ENCODE peak calls at places on chromosomes 11 and 22, in five cellular contexts. Z is esophagus squamous epithelium, I is transverse colon, R is heart left ventricle, P is HCT116. F is an unnamed sample.

GRCh38 chr11:68036717-68037239 is 2.0 kb upstream of the TCIRG1 start:
- DNase-seq in Z (no peak), P (no peak), I (peak; percentile 65), R (peak; percentile 68), F (no peak)

GRCh38 chr11:27209562-27210005 is 153.4 kb downstream of the CCDC34 start:
- DNase-seq in R (peak; percentile 21), P (peak; percentile 40), I (no peak), Z (no peak), F (peak; percentile 94)

GRCh38 chr11:60913793-60914619 is at the start of gene TMEM109:
- DNase-seq in I (peak; percentile 90), R (peak; percentile 90), Z (no peak), P (peak; percentile 73), F (peak; percentile 87)

GRCh38 chr22:49296561-49296960 is 531.1 kb downstream of the BRD1 start:
- DNase-seq in I (no peak), Z (no peak), R (no peak), P (no peak), F (no peak)

GRCh38 chr22:50311606-50312351 is 4.3 kb upstream of the PLXNB2 start:
- DNase-seq in I (no peak), Z (no peak), P (no peak), R (peak; percentile 19), F (no peak)

GRCh38 chr11:61730222-61730994 is 22.0 kb upstream of the MYRF start:
- DNase-seq in R (no peak), I (no peak), P (peak; percentile 87), Z (no peak), F (peak; percentile 65)

GRCh38 chr11:35364101-35364780 is 55.1 kb downstream of the SLC1A2 start:
- DNase-seq in Z (no peak), R (peak; percentile 55), P (peak; percentile 29), I (peak; percentile 35), F (peak; percentile 74)

GRCh38 chr11:112219476-112220232 is 6.6 kb upstream of the PTS start:
- DNase-seq in R (peak; percentile 28), Z (no peak), P (peak; percentile 71), I (peak; percentile 20), F (peak; percentile 39)

GRCh38 chr11:86069408-86070086 is 663 bp upstream of the PICALM start:
- DNase-seq in I (peak; percentile 26), R (peak; percentile 71), P (peak; percentile 54), Z (no peak), F (peak; percentile 86)

GRCh38 chr22:42434748-42435425 is 2.7 kb upstream of the NFAM1 start:
- DNase-seq in R (no peak), Z (no peak), I (no peak), P (no peak), F (no peak)

GRCh38 chr22:40015346-40015976 is 20.7 kb downstream of the FAM83F start:
- DNase-seq in R (no peak), Z (no peak), I (no peak), P (no peak), F (no peak)

GRCh38 chr11:95291946-95292345 is 60.9 kb upstream of the SESN3 start:
- DNase-seq in P (no peak), R (no peak), I (peak; percentile 15), Z (no peak), F (no peak)

GRCh38 chr11:122201126-122201525 is 85.1 kb upstream of the BLID start:
- DNase-seq in P (no peak), Z (no peak), I (no peak), R (no peak), F (no peak)

GRCh38 chr11:1628506-1629325 is 859 bp upstream of the KRTAP5-5 start:
- DNase-seq in Z (no peak), I (peak; percentile 64), R (peak; percentile 52), P (no peak), F (peak; percentile 44)

GRCh38 chr11:6273188-6273587 is 13.6 kb downstream of the CCKBR start:
- DNase-seq in P (no peak), I (no peak), Z (no peak), R (no peak), F (no peak)

GRCh38 chr11:14148653-14149273 is 186.2 kb downstream of the SPON1 start:
- DNase-seq in P (peak; percentile 29), I (no peak), Z (no peak), R (no peak), F (peak; percentile 10)

GRCh38 chr11:101348786-101349185 is 219.2 kb upstream of the PGR start:
- DNase-seq in Z (no peak), I (no peak), P (no peak), R (no peak), F (no peak)

GRCh38 chr11:107477820-107478219 is 20.2 kb upstream of the CWF19L2 start:
- DNase-seq in P (no peak), I (no peak), R (no peak), Z (no peak), F (no peak)

GRCh38 chr11:82842019-82842418 is 58.2 kb downstream of the PRCP start:
- DNase-seq in Z (no peak), I (no peak), P (no peak), R (peak; percentile 6), F (no peak)

GRCh38 chr11:33376331-33377099 is 119.3 kb downstream of the HIPK3 start:
- DNase-seq in R (no peak), Z (no peak), I (no peak), P (no peak), F (no peak)

GRCh38 chr11:125199915-125200314 is 35.4 kb downstream of the PKNOX2 start:
- DNase-seq in P (no peak), R (no peak), Z (no peak), I (no peak), F (no peak)

GRCh38 chr22:18954333-18954732 is 18.2 kb upstream of the PRODH start:
- DNase-seq in P (no peak), I (peak; percentile 57), Z (no peak), R (peak; percentile 51), F (peak; percentile 22)

DNA sequence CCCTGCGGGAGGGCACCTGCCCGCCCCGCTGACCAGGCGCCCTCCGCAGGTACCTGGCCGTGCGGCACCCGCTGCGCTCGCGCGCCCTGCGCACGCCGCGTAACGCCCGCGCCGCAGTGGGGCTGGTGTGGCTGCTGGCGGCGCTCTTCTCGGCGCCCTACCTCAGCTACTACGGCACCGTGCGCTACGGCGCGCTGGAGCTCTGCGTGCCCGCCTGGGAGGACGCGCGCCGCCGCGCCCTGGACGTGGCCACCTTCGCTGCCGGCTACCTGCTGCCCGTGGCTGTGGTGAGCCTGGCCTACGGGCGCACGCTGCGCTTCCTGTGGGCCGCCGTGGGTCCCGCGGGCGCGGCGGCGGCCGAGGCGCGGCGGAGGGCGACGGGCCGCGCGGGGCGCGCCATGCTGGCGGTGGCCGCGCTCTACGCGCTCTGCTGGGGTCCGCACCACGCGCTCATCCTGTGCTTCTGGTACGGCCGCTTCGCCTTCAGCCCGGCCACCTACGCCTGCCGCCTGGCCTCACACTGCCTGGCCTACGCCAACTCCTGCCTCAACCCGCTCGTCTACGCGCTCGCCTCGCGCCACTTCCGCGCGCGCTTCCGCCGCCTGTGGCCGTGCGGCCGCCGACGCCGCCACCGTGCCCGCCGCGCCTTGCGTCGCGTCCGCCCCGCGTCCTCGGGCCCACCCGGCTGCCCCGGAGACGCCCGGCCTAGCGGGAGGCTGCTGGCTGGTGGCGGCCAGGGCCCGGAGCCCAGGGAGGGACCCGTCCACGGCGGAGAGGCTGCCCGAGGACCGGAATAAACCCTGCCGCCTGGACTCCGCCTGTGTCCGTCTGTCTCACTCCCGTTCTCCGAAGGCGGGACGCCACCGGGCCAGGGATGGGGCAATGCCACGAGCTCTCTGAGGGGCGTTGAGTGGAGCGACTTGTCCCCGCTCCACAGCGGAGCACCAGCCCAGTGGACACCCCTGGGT is 1.8 kb downstream of the GALR3 start:
- DNase-seq in R (no peak), Z (no peak), I (no peak), P (no peak), F (no peak)
- TF ChIP-seq POLR2A in R (no peak), Z (no peak), I (no peak), P (no peak), F (no peak)

GRCh38 chr11:47641585-47642098 is 717 bp downstream of the MTCH2 start:
- DNase-seq in R (no peak), I (no peak), P (no peak), Z (no peak), F (no peak)

GRCh38 chr11:47645500-47645899 is 3.1 kb upstream of the MTCH2 start:
- DNase-seq in P (no peak), R (no peak), I (no peak), Z (no peak), F (no peak)

GRCh38 chr11:47646019-47646418 is 3.7 kb upstream of the MTCH2 start:
- DNase-seq in P (no peak), I (no peak), R (no peak), Z (no peak), F (no peak)

GRCh38 chr11:47642099-47642855 is at the start of gene MTCH2:
- DNase-seq in I (peak; percentile 97), Z (peak; percentile 72), P (peak; percentile 91), R (peak; percentile 96), F (peak; percentile 96)
- TF ChIP-seq POLR2A in I (peak; percentile 83), Z (no peak), P (peak; percentile 97), R (peak; percentile 65), F (peak; percentile 98)

DNA sequence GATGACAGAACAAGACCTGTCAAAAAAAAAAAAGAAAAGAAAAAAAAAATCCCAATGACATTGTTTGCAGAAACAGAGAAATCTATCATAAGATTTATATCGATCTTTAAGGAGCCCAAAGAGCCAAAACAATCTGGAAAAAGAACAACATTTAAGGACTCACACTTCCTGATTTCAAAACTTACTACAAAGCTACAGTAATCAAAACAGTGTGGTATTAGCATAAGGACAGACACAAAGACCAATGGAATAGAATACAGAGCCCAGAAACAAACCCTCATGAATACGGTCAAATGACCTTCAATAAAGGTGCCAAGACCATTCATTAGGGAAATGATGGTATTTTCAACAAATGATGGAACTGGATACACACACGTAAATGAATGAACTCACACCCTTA is 12.2 kb downstream of the ARVCF start:
- DNase-seq in I (no peak), P (no peak), R (no peak), Z (no peak), F (no peak)
- TF ChIP-seq POLR2A in I (no peak), P (no peak), R (no peak), Z (no peak), F (no peak)

GRCh38 chr11:114059278-114059983 is at the start of gene ZBTB16:
- DNase-seq in R (peak; percentile 92), I (peak; percentile 88), Z (no peak), P (no peak), F (no peak)

GRCh38 chr11:114057605-114058004 is 1.9 kb upstream of the ZBTB16 start:
- DNase-seq in R (no peak), P (no peak), I (no peak), Z (no peak), F (no peak)

GRCh38 chr11:114057147-114057546 is 2.4 kb upstream of the ZBTB16 start:
- DNase-seq in I (peak; percentile 49), Z (no peak), P (no peak), R (no peak), F (no peak)

GRCh38 chr11:114058871-114059277 is 637 bp upstream of the ZBTB16 start:
- DNase-seq in R (no peak), I (peak; percentile 51), Z (no peak), P (no peak), F (no peak)

DNA sequence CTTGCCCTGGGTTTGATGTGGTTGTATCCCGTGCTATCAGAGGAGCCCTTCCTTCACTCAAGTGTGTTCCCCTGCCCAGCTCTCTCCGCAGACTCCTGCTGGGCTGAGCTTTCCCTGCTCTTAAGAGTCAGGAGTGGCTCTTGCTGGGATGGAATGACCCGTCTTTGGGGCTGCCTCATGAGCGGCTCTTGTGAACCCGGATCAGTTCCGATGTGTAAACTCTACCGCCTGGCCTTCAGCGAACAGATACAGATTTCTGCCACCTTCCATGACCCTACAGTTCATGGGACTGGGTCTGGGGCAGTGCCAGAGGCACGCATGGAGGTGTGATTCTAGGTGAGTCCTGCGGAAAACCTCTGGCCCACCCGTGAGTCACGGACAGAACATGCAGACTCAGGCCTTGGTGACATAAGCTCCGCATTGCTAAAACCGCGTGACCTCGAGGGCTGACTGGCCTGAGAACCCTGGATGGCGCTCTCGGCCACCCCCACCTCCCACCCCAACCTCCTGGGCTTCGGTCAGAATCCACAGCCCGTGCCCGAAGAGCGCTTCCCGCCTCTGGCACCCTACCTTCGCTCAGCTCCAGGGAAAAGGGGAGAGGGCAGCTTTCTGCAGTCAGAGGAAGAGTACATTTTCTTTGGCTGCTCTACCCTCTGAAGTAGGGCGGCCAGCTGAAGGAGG is 1.3 kb upstream of the ZBTB16 start:
- DNase-seq in R (no peak), Z (no peak), I (no peak), P (no peak), F (no peak)
- TF ChIP-seq POLR2A in R (no peak), Z (no peak), I (no peak), P (no peak), F (no peak)